ENCODE peak calls at places on chromosome 16, in seven cellular contexts. F is A549, O is WTC11, E is H1, B is K562, W is SK-N-SH, P is HCT116. K is an unnamed sample.

GRCh38 chr16:49869731-49870130 is 13.8 kb upstream of the ZNF423 start:
- DNase-seq in P (no peak), O (no peak), E (no peak), B (no peak), W (no peak), F (no peak), K (no peak)

GRCh38 chr16:67181346-67181745 is 2.4 kb downstream of the MATCAP1 start:
- DNase-seq in B (no peak), O (no peak), E (no peak), W (no peak), F (no peak), P (no peak), K (no peak)

GRCh38 chr16:15950167-15950854 is 895 bp downstream of the ABCC1 start:
- DNase-seq in W (peak; percentile 68), B (peak; percentile 39), F (no peak), O (no peak), P (no peak), E (no peak), K (peak; percentile 70)

GRCh38 chr16:88503374-88503770 is 50.3 kb downstream of the ZFPM1 start:
- DNase-seq in O (no peak), W (no peak), P (no peak), B (no peak), F (no peak), E (no peak), K (no peak)

GRCh38 chr16:22937169-22937568 is 123.2 kb downstream of the HS3ST2 start:
- DNase-seq in P (no peak), W (no peak), E (no peak), B (no peak), O (no peak), F (no peak), K (no peak)

GRCh38 chr16:29824589-29825144 is 4.4 kb downstream of the MVP start:
- DNase-seq in E (no peak), F (peak; percentile 67), O (no peak), B (no peak), W (no peak), P (no peak), K (no peak)

GRCh38 chr16:898761-899677 is 71.8 kb downstream of the LMF1 start:
- DNase-seq in B (no peak), O (no peak), E (no peak), F (no peak), W (peak; percentile 68), P (no peak), K (no peak)

GRCh38 chr16:26987631-26988030 is 79.1 kb upstream of the C16orf82 start:
- DNase-seq in P (no peak), W (no peak), B (no peak), F (no peak), O (no peak), E (no peak), K (no peak)

GRCh38 chr16:86477642-86478041 is 32.7 kb upstream of the FOXF1 start:
- DNase-seq in B (no peak), E (no peak), F (no peak), P (no peak), O (no peak), W (no peak), K (no peak)

GRCh38 chr16:58716468-58716867 is 17.6 kb downstream of the GOT2 start:
- DNase-seq in F (no peak), E (no peak), O (no peak), P (no peak), B (no peak), W (no peak), K (no peak)

GRCh38 chr16:4693956-4694663 is 748 bp downstream of the NUDT16L1 start:
- DNase-seq in B (peak; percentile 86), O (no peak), W (peak; percentile 89), P (no peak), F (no peak), E (no peak), K (peak; percentile 55)

GRCh38 chr16:68776821-68777485 is 39.9 kb downstream of the CDH1 start:
- DNase-seq in E (no peak), B (no peak), P (no peak), F (no peak), O (no peak), W (no peak), K (no peak)

GRCh38 chr16:559411-560207 is 585 bp upstream of the PRR35 start:
- DNase-seq in W (peak; percentile 76), O (no peak), E (no peak), F (no peak), P (no peak), B (no peak), K (no peak)

GRCh38 chr16:528111-529011 is 849 bp downstream of the CAPN15 start:
- DNase-seq in E (no peak), W (peak; percentile 76), B (peak; percentile 65), F (peak; percentile 36), O (peak; percentile 44), P (no peak), K (peak; percentile 86)

GRCh38 chr16:83390759-83391158 is 417.0 kb upstream of the HSBP1 start:
- DNase-seq in P (no peak), B (no peak), W (no peak), F (no peak), E (no peak), O (no peak), K (no peak)
- TF ChIP-seq MAX in P (no peak), B (no peak), W (no peak), F (no peak), E (no peak), O (no peak), K (no peak)

DNA sequence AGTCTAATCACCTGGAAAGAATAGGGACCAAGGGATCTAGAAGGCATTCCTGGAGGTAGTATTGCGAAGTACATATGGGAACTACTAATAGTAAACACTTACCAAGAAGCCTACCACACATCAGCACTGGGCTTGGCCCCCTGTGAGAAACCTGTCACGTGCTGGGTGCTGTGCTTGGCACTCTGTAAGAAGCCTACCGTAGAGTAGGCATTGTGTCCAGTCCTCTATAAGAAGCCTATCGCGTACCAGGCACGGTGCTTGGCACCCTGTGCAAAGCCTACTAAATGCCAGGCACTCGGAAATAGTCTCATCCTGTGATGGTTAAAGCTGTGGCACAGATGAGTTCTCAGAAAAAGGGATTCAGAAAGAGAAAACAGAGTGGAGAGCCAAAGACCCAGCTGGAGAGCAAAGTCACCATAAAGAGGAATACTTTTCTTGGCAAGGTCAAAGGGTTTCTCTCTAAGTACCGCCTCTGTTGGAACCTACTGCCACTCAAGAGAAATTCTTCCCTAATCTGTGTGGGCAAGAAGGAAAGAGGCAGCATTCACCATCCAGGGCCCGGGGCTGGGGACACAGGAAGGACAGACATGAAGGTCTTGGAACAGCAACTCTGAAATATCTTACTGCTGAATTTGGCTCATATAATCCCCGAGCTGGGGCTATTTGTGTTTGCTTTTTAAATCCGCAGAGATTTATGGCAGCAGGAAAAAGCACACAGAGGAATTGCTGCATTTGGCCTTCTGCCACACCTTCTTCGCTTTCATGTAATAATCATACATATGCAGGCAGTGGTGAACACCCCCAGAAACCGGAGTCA is 81.8 kb downstream of the VAT1L start:
- DNase-seq in F (no peak), W (no peak), B (no peak), P (no peak), O (no peak), E (no peak), K (no peak)
- TF ChIP-seq MAX in F (no peak), W (no peak), B (no peak), P (no peak), O (no peak), E (no peak), K (no peak)

GRCh38 chr16:31699601-31700000 is 171.9 kb downstream of the AHSP start:
- DNase-seq in B (no peak), E (no peak), W (no peak), O (no peak), F (no peak), P (no peak), K (no peak)

GRCh38 chr16:31700200-31700529 is 172.5 kb downstream of the AHSP start:
- DNase-seq in E (peak; percentile 65), O (no peak), W (peak; percentile 92), F (no peak), P (peak; percentile 82), B (peak; percentile 93), K (no peak)

GRCh38 chr16:31701734-31702133 is 171.9 kb upstream of the ZNF267 start:
- DNase-seq in W (no peak), O (no peak), P (no peak), B (no peak), E (no peak), F (no peak), K (no peak)

GRCh38 chr16:31698901-31699300 is 171.2 kb downstream of the AHSP start:
- DNase-seq in B (no peak), W (no peak), E (no peak), F (no peak), P (no peak), O (no peak), K (no peak)

GRCh38 chr16:31700530-31701388 is 172.8 kb upstream of the ZNF267 start:
- DNase-seq in B (peak; percentile 56), F (peak; percentile 79), P (no peak), W (peak; percentile 77), E (no peak), O (peak; percentile 93), K (peak; percentile 68)
- TF ChIP-seq MAX in B (no peak), F (peak; percentile 27), P (no peak), W (no peak), E (no peak), O (peak; percentile 44), K (no peak)

GRCh38 chr16:89722392-89723278 is 1.3 kb downstream of the ZNF276 start:
- DNase-seq in W (no peak), E (no peak), F (peak; percentile 78), O (no peak), B (no peak), P (peak; percentile 56), K (peak; percentile 88)

GRCh38 chr16:89720520-89720858 is 209 bp downstream of the VPS9D1 start:
- DNase-seq in O (peak; percentile 69), B (peak; percentile 61), F (no peak), P (no peak), W (peak; percentile 85), E (no peak), K (no peak)

GRCh38 chr16:89720859-89721643 is at the start of the genes VPS9D1 and ZNF276:
- DNase-seq in P (peak; percentile 60), O (peak; percentile 82), F (peak; percentile 85), W (peak; percentile 93), E (no peak), B (peak; percentile 86), K (peak; percentile 92)

GRCh38 chr16:89721644-89722391 is 481 bp downstream of the ZNF276 start:
- DNase-seq in O (no peak), B (peak; percentile 58), E (no peak), P (no peak), F (peak; percentile 56), W (peak; percentile 75), K (peak; percentile 90)

DNA sequence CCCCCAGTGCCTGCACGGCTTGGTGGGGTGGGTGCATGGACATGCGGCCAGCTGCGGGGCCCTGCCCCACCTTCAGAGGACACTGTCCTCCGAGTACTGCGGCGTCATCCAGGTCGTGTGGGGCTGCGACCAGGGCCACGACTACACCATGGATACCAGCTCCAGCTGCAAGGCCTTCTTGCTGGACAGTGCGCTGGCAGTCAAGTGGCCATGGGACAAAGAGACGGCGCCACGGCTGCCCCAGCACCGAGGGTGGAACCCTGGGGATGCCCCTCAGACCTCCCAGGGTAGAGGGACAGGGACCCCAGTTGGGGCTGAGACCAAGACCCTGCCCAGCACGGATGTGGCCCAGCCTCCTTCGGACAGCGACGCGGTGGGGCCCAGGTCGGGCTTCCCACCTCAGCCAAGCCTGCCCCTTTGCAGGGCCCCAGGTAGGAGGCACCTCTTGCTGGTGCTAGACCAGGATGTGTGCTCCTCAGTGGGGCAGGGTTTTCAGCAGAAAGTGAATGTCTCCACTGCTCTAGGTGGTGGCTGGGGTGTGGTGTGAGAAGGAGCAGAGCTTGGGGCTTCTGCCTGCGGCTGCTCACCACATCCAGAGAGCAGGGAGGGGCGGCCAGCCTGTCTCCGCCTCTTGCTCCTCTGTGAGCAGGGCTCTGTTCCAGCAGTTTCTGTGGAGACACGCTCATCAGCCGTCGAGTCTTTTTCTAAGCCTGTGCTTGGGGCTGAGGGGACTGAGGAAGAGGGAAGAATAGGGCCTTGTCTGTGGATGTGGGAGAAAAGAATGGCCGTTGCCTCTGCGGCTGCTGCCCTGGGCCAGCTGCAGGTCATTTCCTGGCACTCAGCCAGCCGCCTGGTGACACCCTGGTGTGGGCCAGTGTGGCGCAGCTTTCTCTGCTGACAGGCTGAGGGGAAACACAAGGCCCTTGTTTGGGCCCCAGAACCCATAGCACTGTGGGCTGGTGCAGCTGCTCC is 2.2 kb downstream of the ZNF276 start:
- DNase-seq in F (no peak), E (no peak), B (no peak), O (no peak), P (no peak), W (peak; percentile 54), K (no peak)
- TF ChIP-seq MAX in F (no peak), E (no peak), B (no peak), O (no peak), P (no peak), W (no peak), K (no peak)